ENCODE peak calls at places on chromosomes 4 and X, in four cellular contexts. One of them, this sample, is unnamed.

GRCh38 chrX:11424903-11425674 is 131.9 kb downstream of the AMELX start:
- DNase-seq in GM12878: no peak
- DNase-seq in SK-N-SH: no peak
- DNase-seq in K562: no peak
- DNase-seq in this sample: no peak

GRCh38 chr4:83561381-83561780 is 25.5 kb downstream of the GPAT3 start:
- DNase-seq in GM12878: no peak
- DNase-seq in SK-N-SH: no peak
- DNase-seq in K562: no peak
- DNase-seq in this sample: no peak

GRCh38 chrX:154125356-154126040 is 18.5 kb upstream of the OPN1LW start:
- DNase-seq in GM12878: no peak
- DNase-seq in SK-N-SH: no peak
- DNase-seq in K562: no peak
- DNase-seq in this sample: no peak

GRCh38 chr4:26937136-26937535 is 76.5 kb downstream of the STIM2 start:
- DNase-seq in GM12878: no peak
- DNase-seq in SK-N-SH: no peak
- DNase-seq in K562: peak
- DNase-seq in this sample: no peak

GRCh38 chrX:38278682-38279081 is 48.6 kb downstream of the RPGR start:
- DNase-seq in GM12878: no peak
- DNase-seq in SK-N-SH: no peak
- DNase-seq in K562: no peak
- DNase-seq in this sample: no peak

GRCh38 chr4:36824682-36825081 is 419.9 kb upstream of the NWD2 start:
- DNase-seq in GM12878: no peak
- DNase-seq in SK-N-SH: no peak
- DNase-seq in K562: peak
- DNase-seq in this sample: no peak

GRCh38 chr4:7397206-7398103 is 37.3 kb downstream of the PSAPL1 start:
- DNase-seq in GM12878: no peak
- DNase-seq in SK-N-SH: peak
- DNase-seq in K562: no peak
- DNase-seq in this sample: no peak

GRCh38 chr4:168631241-168632151 is 134.6 kb downstream of the PALLD start:
- DNase-seq in GM12878: no peak
- DNase-seq in SK-N-SH: peak
- DNase-seq in K562: no peak
- DNase-seq in this sample: peak

GRCh38 chrX:54820737-54821136 is 13.2 kb downstream of the MAGED2 start:
- DNase-seq in GM12878: no peak
- DNase-seq in SK-N-SH: no peak
- DNase-seq in K562: no peak
- DNase-seq in this sample: no peak

GRCh38 chr4:96952610-96953009 is 1112.7 kb downstream of the PDHA2 start:
- DNase-seq in GM12878: no peak
- DNase-seq in SK-N-SH: no peak
- DNase-seq in K562: no peak
- DNase-seq in this sample: no peak

GRCh38 chrX:125444659-125445058 is 125.0 kb downstream of the TEX13C start:
- DNase-seq in GM12878: no peak
- DNase-seq in SK-N-SH: no peak
- DNase-seq in K562: peak
- DNase-seq in this sample: no peak

GRCh38 chr4:79249879-79250503 is 75.9 kb downstream of the NAA11 start:
- DNase-seq in GM12878: no peak
- DNase-seq in SK-N-SH: no peak
- DNase-seq in K562: no peak
- DNase-seq in this sample: no peak

GRCh38 chrX:129617420-129617819 is 37.3 kb downstream of the APLN start:
- DNase-seq in GM12878: no peak
- DNase-seq in SK-N-SH: no peak
- DNase-seq in K562: no peak
- DNase-seq in this sample: no peak

GRCh38 chr4:153290134-153290533 is 54.4 kb upstream of the MND1 start:
- DNase-seq in GM12878: no peak
- DNase-seq in SK-N-SH: no peak
- DNase-seq in K562: no peak
- DNase-seq in this sample: no peak

GRCh38 chrX:44265559-44265958 is 77.9 kb downstream of the EFHC2 start:
- DNase-seq in GM12878: no peak
- DNase-seq in SK-N-SH: no peak
- DNase-seq in K562: no peak
- DNase-seq in this sample: no peak

GRCh38 chrX:101485212-101486064 is at the start of gene ARMCX4:
- DNase-seq in GM12878: no peak
- DNase-seq in SK-N-SH: peak
- DNase-seq in K562: no peak
- DNase-seq in this sample: peak

GRCh38 chr4:146582864-146583263 is 55.8 kb upstream of the POU4F2 start:
- DNase-seq in GM12878: no peak
- DNase-seq in SK-N-SH: no peak
- DNase-seq in K562: no peak
- DNase-seq in this sample: peak

DNA sequence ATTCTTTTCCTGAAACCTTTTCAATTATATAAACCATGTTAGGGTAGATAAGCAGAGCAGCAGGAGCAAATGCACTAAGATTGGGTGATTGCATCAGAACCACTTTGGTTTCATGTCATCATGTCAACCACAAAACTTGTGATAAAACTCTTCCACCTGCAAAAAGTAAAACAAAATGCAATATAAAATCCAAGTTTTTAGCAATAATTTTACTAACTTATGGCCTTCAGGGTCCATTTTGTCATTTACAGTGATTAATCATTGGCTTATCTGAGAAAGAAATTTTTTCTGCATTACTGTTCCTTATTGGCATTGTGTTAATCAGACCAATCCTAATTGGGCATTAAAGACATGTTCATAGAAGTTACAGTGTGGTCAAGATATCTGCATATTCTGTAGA is 42.4 kb downstream of the NHS start:
- DNase-seq in GM12878: no peak
- DNase-seq in SK-N-SH: no peak
- DNase-seq in K562: no peak
- DNase-seq in this sample: no peak
- TF ChIP-seq JUND in GM12878: no peak
- TF ChIP-seq JUND in SK-N-SH: no peak
- TF ChIP-seq JUND in K562: no peak
- TF ChIP-seq JUND in this sample: no peak

DNA sequence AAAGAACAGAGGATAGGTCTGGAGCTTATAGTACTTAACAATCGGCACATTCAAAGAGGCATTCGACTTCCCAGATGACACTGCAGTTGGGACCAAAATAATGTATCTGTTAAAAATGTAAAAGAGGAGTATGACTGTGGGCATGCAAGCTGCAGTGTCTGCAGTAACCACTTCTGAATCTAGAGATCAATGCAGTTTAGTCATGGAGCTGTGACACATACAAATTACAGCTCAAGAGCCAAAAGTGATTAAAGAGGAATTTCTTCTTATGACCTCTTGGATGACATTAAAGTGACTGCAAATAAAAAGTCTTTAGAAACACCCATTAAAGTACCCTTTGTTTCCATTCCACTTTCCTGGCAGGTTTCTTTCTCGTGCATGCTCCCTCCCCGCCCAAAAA is 298.7 kb downstream of the PDGFC start:
- DNase-seq in GM12878: no peak
- DNase-seq in SK-N-SH: no peak
- DNase-seq in K562: no peak
- DNase-seq in this sample: no peak
- TF ChIP-seq JUND in GM12878: no peak
- TF ChIP-seq JUND in SK-N-SH: no peak
- TF ChIP-seq JUND in K562: no peak
- TF ChIP-seq JUND in this sample: no peak

GRCh38 chr4:122810669-122811068 is 16.0 kb upstream of the FGF2 start:
- DNase-seq in GM12878: no peak
- DNase-seq in SK-N-SH: no peak
- DNase-seq in K562: no peak
- DNase-seq in this sample: no peak

GRCh38 chr4:122803788-122804208 is 22.8 kb upstream of the FGF2 start:
- DNase-seq in GM12878: no peak
- DNase-seq in SK-N-SH: no peak
- DNase-seq in K562: peak
- DNase-seq in this sample: no peak

GRCh38 chr4:122806981-122807679 is 19.5 kb upstream of the FGF2 start:
- DNase-seq in GM12878: no peak
- DNase-seq in SK-N-SH: no peak
- DNase-seq in K562: peak
- DNase-seq in this sample: no peak
- TF ChIP-seq JUND in GM12878: no peak
- TF ChIP-seq JUND in SK-N-SH: no peak
- TF ChIP-seq JUND in K562: peak
- TF ChIP-seq JUND in this sample: no peak

GRCh38 chr4:38815879-38816782 is 11.5 kb upstream of the TLR1 start:
- DNase-seq in GM12878: peak
- DNase-seq in SK-N-SH: no peak
- DNase-seq in K562: no peak
- DNase-seq in this sample: no peak
- TF ChIP-seq JUND in GM12878: peak
- TF ChIP-seq JUND in SK-N-SH: no peak
- TF ChIP-seq JUND in K562: no peak
- TF ChIP-seq JUND in this sample: no peak

GRCh38 chr4:182338731-182339130 is 95.5 kb downstream of the TENM3 start:
- DNase-seq in GM12878: no peak
- DNase-seq in SK-N-SH: no peak
- DNase-seq in K562: no peak
- DNase-seq in this sample: no peak
- TF ChIP-seq JUND in GM12878: no peak
- TF ChIP-seq JUND in SK-N-SH: peak
- TF ChIP-seq JUND in K562: no peak
- TF ChIP-seq JUND in this sample: no peak